ENCODE peak calls at places on chromosomes 5 and 9, in six cellular contexts. Y is Caco-2, B is adrenal gland, J is H9, Q is OCI-LY7, S is left lung. A is an unnamed sample.

GRCh38 chr5:17258429-17258828 is 41.0 kb downstream of the BASP1 start:
- DNase-seq in J (no peak), Y (no peak), Q (no peak), S (no peak), B (no peak), A (no peak)

GRCh38 chr9:92947268-92948031 is at the start of gene FGD3:
- DNase-seq in B (peak; percentile 45), Q (no peak), S (peak; percentile 86), J (peak; percentile 49), Y (peak; percentile 45), A (no peak)

GRCh38 chr5:63125392-63125791 is 546.8 kb downstream of the LRRC70 start:
- DNase-seq in S (no peak), Y (no peak), Q (no peak), J (no peak), B (no peak), A (no peak)

GRCh38 chr5:125612356-125613149 is 810.7 kb upstream of the GRAMD2B start:
- DNase-seq in J (no peak), B (peak; percentile 54), S (no peak), Q (no peak), Y (no peak), A (no peak)

GRCh38 chr5:159337291-159337974 is 7.1 kb upstream of the IL12B start:
- DNase-seq in Y (no peak), S (no peak), Q (no peak), B (no peak), J (no peak), A (peak; percentile 66)

GRCh38 chr5:151174612-151175101 is 17.1 kb upstream of the ANXA6 start:
- DNase-seq in J (peak; percentile 93), Q (no peak), Y (no peak), B (peak; percentile 76), S (no peak), A (no peak)

GRCh38 chr5:171121638-171122037 is 187.4 kb upstream of the TLX3 start:
- DNase-seq in S (no peak), Q (no peak), Y (no peak), J (no peak), B (no peak), A (no peak)

GRCh38 chr9:36560813-36561212 is 11.9 kb upstream of the MELK start:
- DNase-seq in S (no peak), Q (no peak), Y (peak; percentile 53), J (no peak), B (no peak), A (no peak)

GRCh38 chr9:131112374-131113159 is 12.8 kb upstream of the NUP214 start:
- DNase-seq in J (no peak), Y (no peak), B (no peak), S (no peak), Q (no peak), A (no peak)

GRCh38 chr9:650362-650761 is 191.1 kb upstream of the DMRT1 start:
- DNase-seq in Y (no peak), J (peak; percentile 49), Q (peak; percentile 81), S (no peak), B (no peak), A (no peak)

GRCh38 chr9:108568093-108568492 is 287.7 kb downstream of the ACTL7B start:
- DNase-seq in Q (no peak), Y (no peak), B (no peak), J (no peak), S (no peak), A (no peak)

GRCh38 chr5:13250450-13251291 is 693.8 kb downstream of the DNAH5 start:
- DNase-seq in S (no peak), J (no peak), Q (peak; percentile 23), Y (no peak), B (no peak), A (no peak)

GRCh38 chr5:40518511-40518917 is 161.2 kb upstream of the PTGER4 start:
- DNase-seq in S (no peak), J (no peak), Y (no peak), Q (no peak), B (no peak), A (no peak)

GRCh38 chr9:13278368-13279246 is 885 bp downstream of the MPDZ start:
- DNase-seq in B (peak; percentile 73), Q (no peak), S (peak; percentile 68), Y (no peak), J (peak; percentile 64), A (peak; percentile 72)

GRCh38 chr5:98109561-98110006 is 663.9 kb upstream of the RGMB start:
- DNase-seq in Y (no peak), B (no peak), Q (no peak), J (no peak), S (no peak), A (peak; percentile 57)

GRCh38 chr9:104557179-104557634 is 11.8 kb upstream of the OR13C8 start:
- DNase-seq in Q (peak; percentile 6), Y (peak; percentile 2), B (no peak), S (peak; percentile 37), J (peak; percentile 40), A (no peak)

GRCh38 chr5:31854181-31854624 is 215.3 kb downstream of the PDZD2 start:
- DNase-seq in J (peak; percentile 67), Q (no peak), B (no peak), Y (no peak), S (no peak), A (no peak)

GRCh38 chr5:178576591-178577351 is 13.4 kb downstream of the COL23A1 start:
- DNase-seq in Y (no peak), J (peak; percentile 58), Q (no peak), S (no peak), B (no peak), A (no peak)

GRCh38 chr5:157548513-157549282 is 26.9 kb downstream of the ADAM19 start:
- DNase-seq in Y (no peak), J (no peak), S (no peak), Q (no peak), B (no peak), A (peak; percentile 74)
- H3K4me1 ChIP-seq in Y (peaks cover 62% of the 10 kb centered on the region), J (no peaks in the 10 kb centered on the region), S (peaks cover 65% of the 10 kb centered on the region), Q (peaks cover 24% of the 10 kb centered on the region), B (peaks cover 11% of the 10 kb centered on the region), A (peaks cover 58% of the 10 kb centered on the region)

DNA sequence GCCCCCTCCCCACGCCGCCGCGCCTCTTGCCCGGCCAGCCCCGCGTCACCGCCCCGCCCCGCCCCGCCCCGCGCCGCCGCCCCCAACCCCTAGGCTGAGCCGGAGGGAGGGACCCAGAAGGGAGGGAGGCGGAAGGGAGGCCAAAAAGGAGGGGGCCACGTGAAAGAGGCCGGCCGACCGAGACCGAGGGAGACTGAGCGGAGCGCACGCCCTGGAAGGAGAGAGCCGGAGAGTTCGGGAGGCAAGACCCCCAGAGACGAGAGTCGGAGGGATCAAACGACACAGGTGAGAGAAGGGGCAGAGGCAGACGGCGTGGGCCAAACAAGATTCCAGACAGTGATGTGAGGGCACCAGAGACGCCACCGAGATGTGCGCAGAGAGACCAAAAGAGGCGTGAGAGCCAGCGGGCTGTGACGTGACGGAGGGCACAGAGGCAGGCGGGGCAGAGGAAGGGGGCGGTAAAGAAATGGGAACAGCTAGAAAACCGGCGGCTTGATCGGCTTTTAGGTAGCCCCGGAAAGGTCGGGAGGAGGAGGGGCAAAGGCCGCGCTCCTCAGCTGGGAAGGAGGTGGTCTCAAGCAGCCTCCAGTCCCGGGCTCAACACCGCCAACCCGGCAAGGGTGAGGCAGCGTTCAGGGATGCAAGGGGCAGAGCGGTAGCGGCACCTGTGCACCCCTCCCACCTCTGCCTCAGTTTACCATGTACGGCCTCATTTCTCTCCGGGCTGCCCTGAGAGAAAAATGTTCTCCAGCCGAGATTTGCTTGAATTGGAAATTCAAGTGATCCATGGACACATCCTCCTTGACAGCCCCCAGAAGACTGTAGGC is 414 bp upstream of the BARX1 start:
- DNase-seq in Y (no peak), Q (no peak), B (no peak), J (peak; percentile 84), S (no peak), A (no peak)
- H3K4me1 ChIP-seq in Y (no peaks in the 10 kb centered on the region), Q (no peaks in the 10 kb centered on the region), B (peaks cover 19% of the 10 kb centered on the region), J (no peaks in the 10 kb centered on the region), S (peaks cover 68% of the 10 kb centered on the region), A (no peaks in the 10 kb centered on the region)

GRCh38 chr9:121286688-121286972 is 18.7 kb downstream of the GSN start:
- DNase-seq in J (no peak), B (no peak), S (no peak), Q (no peak), Y (no peak), A (no peak)

GRCh38 chr9:121283856-121284732 is 16.1 kb downstream of the GSN start:
- DNase-seq in J (no peak), Y (no peak), S (no peak), Q (no peak), B (no peak), A (no peak)

GRCh38 chr9:121286973-121287721 is 19.2 kb downstream of the GSN start:
- DNase-seq in S (peak; percentile 89), B (peak; percentile 93), Q (no peak), J (peak; percentile 94), Y (peak; percentile 88), A (peak; percentile 95)

GRCh38 chr9:121284733-121285451 is 16.9 kb downstream of the GSN start:
- DNase-seq in Q (no peak), S (no peak), Y (no peak), B (no peak), J (no peak), A (no peak)

GRCh38 chr9:121285835-121286687 is 18.1 kb downstream of the GSN start:
- DNase-seq in J (peak; percentile 70), Q (no peak), S (no peak), B (peak; percentile 93), Y (no peak), A (peak; percentile 90)
- H3K4me1 ChIP-seq in J (peaks cover 10% of the 10 kb centered on the region), Q (no peaks in the 10 kb centered on the region), S (peaks cover 95% of the 10 kb centered on the region), B (peaks cover 81% of the 10 kb centered on the region), Y (peaks cover 64% of the 10 kb centered on the region), A (peaks cover 77% of the 10 kb centered on the region)

GRCh38 chr9:72361227-72361626 is 3.8 kb downstream of the ZFAND5 start:
- DNase-seq in Q (no peak), B (no peak), S (no peak), J (no peak), Y (no peak), A (no peak)
- H3K4me1 ChIP-seq in Q (peaks cover 25% of the 10 kb centered on the region), B (peaks cover 41% of the 10 kb centered on the region), S (peaks cover 77% of the 10 kb centered on the region), J (no peaks in the 10 kb centered on the region), Y (no peaks in the 10 kb centered on the region), A (peaks cover 32% of the 10 kb centered on the region)

GRCh38 chr9:124296094-124296493 is 38.3 kb downstream of the NEK6 start:
- DNase-seq in S (no peak), Q (no peak), Y (no peak), B (no peak), J (no peak), A (no peak)

GRCh38 chr9:124297915-124298645 is 40.3 kb downstream of the NEK6 start:
- DNase-seq in S (no peak), Y (no peak), B (no peak), J (no peak), Q (no peak), A (no peak)

GRCh38 chr9:124295097-124295794 is 37.5 kb downstream of the NEK6 start:
- DNase-seq in Q (no peak), J (no peak), Y (no peak), B (peak; percentile 65), S (no peak), A (no peak)

GRCh38 chr9:124297553-124297905 is 39.8 kb downstream of the NEK6 start:
- DNase-seq in Q (no peak), J (peak; percentile 77), Y (peak; percentile 24), S (no peak), B (peak; percentile 84), A (peak; percentile 95)

GRCh38 chr9:124296800-124297552 is 39.2 kb downstream of the NEK6 start:
- DNase-seq in Y (no peak), J (no peak), Q (no peak), S (no peak), B (no peak), A (no peak)
- H3K4me1 ChIP-seq in Y (peaks cover 33% of the 10 kb centered on the region), J (no peaks in the 10 kb centered on the region), Q (peaks cover 17% of the 10 kb centered on the region), S (peaks cover 75% of the 10 kb centered on the region), B (peaks cover 5% of the 10 kb centered on the region), A (peaks cover 84% of the 10 kb centered on the region)

GRCh38 chr5:116651653-116652052 is 77.0 kb upstream of the SEMA6A start:
- DNase-seq in B (no peak), S (no peak), Q (no peak), J (no peak), Y (no peak), A (no peak)
- H3K4me1 ChIP-seq in B (no peaks in the 10 kb centered on the region), S (no peaks in the 10 kb centered on the region), Q (no peaks in the 10 kb centered on the region), J (peaks cover 17% of the 10 kb centered on the region), Y (no peaks in the 10 kb centered on the region), A (peaks cover 9% of the 10 kb centered on the region)

A was measured in SJSA1.